ENCODE peak calls at places on chromosomes 11 and 22, in nine cellular contexts. One of them, this sample, is unnamed.

GRCh38 chr11:536841-537621 is at the start of gene LRRC56:
- DNase-seq in prostate gland: peak; percentile 89
- DNase-seq in neural progenitor cell: peak; percentile 92
- DNase-seq in pancreas: peak; percentile 97
- DNase-seq in right cardiac atrium: peak; percentile 92
- DNase-seq in thoracic aorta: peak; percentile 32
- DNase-seq in CD4-positive, CD25-positive, alpha-beta regulatory T cell: peak; percentile 89
- DNase-seq in tibial nerve: peak; percentile 49
- DNase-seq in IMR-90: peak; percentile 77
- DNase-seq in this sample: peak; percentile 95

GRCh38 chr11:96335389-96335788 is 7.6 kb downstream of the MAML2 start:
- DNase-seq in tibial nerve: no peak
- DNase-seq in pancreas: no peak
- DNase-seq in neural progenitor cell: no peak
- DNase-seq in IMR-90: peak; percentile 52
- DNase-seq in thoracic aorta: no peak
- DNase-seq in CD4-positive, CD25-positive, alpha-beta regulatory T cell: no peak
- DNase-seq in prostate gland: no peak
- DNase-seq in right cardiac atrium: no peak
- DNase-seq in this sample: no peak

GRCh38 chr11:62707277-62707771 is at the start of the genes BSCL2 and GNG3:
- DNase-seq in tibial nerve: no peak
- DNase-seq in prostate gland: no peak
- DNase-seq in neural progenitor cell: peak; percentile 85
- DNase-seq in IMR-90: no peak
- DNase-seq in thoracic aorta: no peak
- DNase-seq in right cardiac atrium: peak; percentile 72
- DNase-seq in CD4-positive, CD25-positive, alpha-beta regulatory T cell: no peak
- DNase-seq in pancreas: peak; percentile 74
- DNase-seq in this sample: no peak

GRCh38 chr11:10477690-10478046 is 22.6 kb downstream of the AMPD3 start:
- DNase-seq in right cardiac atrium: no peak
- DNase-seq in prostate gland: no peak
- DNase-seq in tibial nerve: no peak
- DNase-seq in pancreas: no peak
- DNase-seq in neural progenitor cell: no peak
- DNase-seq in IMR-90: no peak
- DNase-seq in thoracic aorta: no peak
- DNase-seq in CD4-positive, CD25-positive, alpha-beta regulatory T cell: no peak
- DNase-seq in this sample: no peak

GRCh38 chr11:63589000-63589399 is 25.2 kb downstream of the PLAAT3 start:
- DNase-seq in CD4-positive, CD25-positive, alpha-beta regulatory T cell: no peak
- DNase-seq in IMR-90: no peak
- DNase-seq in tibial nerve: no peak
- DNase-seq in neural progenitor cell: no peak
- DNase-seq in prostate gland: no peak
- DNase-seq in pancreas: no peak
- DNase-seq in thoracic aorta: no peak
- DNase-seq in right cardiac atrium: no peak
- DNase-seq in this sample: no peak

GRCh38 chr22:19644314-19645223 is 69.7 kb upstream of the SEPTIN5 start:
- DNase-seq in right cardiac atrium: no peak
- DNase-seq in tibial nerve: no peak
- DNase-seq in IMR-90: no peak
- DNase-seq in pancreas: no peak
- DNase-seq in neural progenitor cell: no peak
- DNase-seq in thoracic aorta: no peak
- DNase-seq in CD4-positive, CD25-positive, alpha-beta regulatory T cell: no peak
- DNase-seq in prostate gland: no peak
- DNase-seq in this sample: no peak

GRCh38 chr11:635945-636510 is 1.0 kb upstream of the DRD4 start:
- DNase-seq in right cardiac atrium: no peak
- DNase-seq in neural progenitor cell: no peak
- DNase-seq in prostate gland: no peak
- DNase-seq in pancreas: peak; percentile 66
- DNase-seq in thoracic aorta: no peak
- DNase-seq in CD4-positive, CD25-positive, alpha-beta regulatory T cell: no peak
- DNase-seq in IMR-90: no peak
- DNase-seq in tibial nerve: no peak
- DNase-seq in this sample: no peak

GRCh38 chr11:96103102-96103501 is 179.2 kb upstream of the MTMR2 start:
- DNase-seq in tibial nerve: no peak
- DNase-seq in thoracic aorta: no peak
- DNase-seq in IMR-90: peak; percentile 23
- DNase-seq in prostate gland: no peak
- DNase-seq in neural progenitor cell: no peak
- DNase-seq in CD4-positive, CD25-positive, alpha-beta regulatory T cell: no peak
- DNase-seq in right cardiac atrium: no peak
- DNase-seq in pancreas: no peak
- DNase-seq in this sample: no peak

GRCh38 chr11:30000986-30001385 is 15.8 kb downstream of the KCNA4 start:
- DNase-seq in neural progenitor cell: no peak
- DNase-seq in pancreas: no peak
- DNase-seq in CD4-positive, CD25-positive, alpha-beta regulatory T cell: no peak
- DNase-seq in prostate gland: no peak
- DNase-seq in tibial nerve: no peak
- DNase-seq in thoracic aorta: no peak
- DNase-seq in right cardiac atrium: no peak
- DNase-seq in IMR-90: no peak
- DNase-seq in this sample: no peak

GRCh38 chr22:20016734-20017621 is at the start of gene ARVCF:
- DNase-seq in neural progenitor cell: peak; percentile 94
- DNase-seq in prostate gland: peak; percentile 93
- DNase-seq in pancreas: peak; percentile 98
- DNase-seq in right cardiac atrium: peak; percentile 97
- DNase-seq in thoracic aorta: peak; percentile 36
- DNase-seq in IMR-90: peak; percentile 85
- DNase-seq in tibial nerve: peak; percentile 83
- DNase-seq in CD4-positive, CD25-positive, alpha-beta regulatory T cell: peak; percentile 92
- DNase-seq in this sample: peak; percentile 88

DNA sequence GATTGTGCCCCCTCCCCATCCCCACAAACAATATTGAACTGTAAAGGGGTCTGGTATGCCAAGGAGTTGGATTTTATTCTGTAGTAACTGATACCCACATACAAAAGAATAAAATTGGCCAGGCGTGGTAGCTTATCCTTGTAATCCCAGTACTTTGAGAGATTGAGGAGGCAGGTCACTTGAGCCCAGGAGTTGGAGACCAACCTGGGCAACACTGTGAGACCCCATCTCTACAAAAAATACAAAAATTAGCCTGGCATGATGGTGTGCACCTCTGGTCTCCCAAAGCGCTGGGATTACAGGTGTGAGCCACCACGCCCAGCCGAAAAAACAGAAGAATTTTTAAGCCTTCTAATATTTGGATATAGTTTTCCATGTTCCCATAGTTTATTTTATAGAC is 4.2 kb upstream of the GLB1L3 start:
- DNase-seq in tibial nerve: no peak
- DNase-seq in right cardiac atrium: no peak
- DNase-seq in neural progenitor cell: no peak
- DNase-seq in thoracic aorta: no peak
- DNase-seq in CD4-positive, CD25-positive, alpha-beta regulatory T cell: no peak
- DNase-seq in IMR-90: no peak
- DNase-seq in pancreas: no peak
- DNase-seq in prostate gland: no peak
- DNase-seq in this sample: no peak
- H3K27me3 ChIP-seq in tibial nerve: peaks cover 63% of the 10 kb centered on the region
- H3K27me3 ChIP-seq in right cardiac atrium: no peaks in the 10 kb centered on the region
- H3K27me3 ChIP-seq in neural progenitor cell: peaks cover 71% of the 10 kb centered on the region
- H3K27me3 ChIP-seq in thoracic aorta: peaks cover 3% of the 10 kb centered on the region
- H3K27me3 ChIP-seq in CD4-positive, CD25-positive, alpha-beta regulatory T cell: no peaks in the 10 kb centered on the region
- H3K27me3 ChIP-seq in IMR-90: peaks cover 52% of the 10 kb centered on the region
- H3K27me3 ChIP-seq in pancreas: peaks cover 40% of the 10 kb centered on the region
- H3K27me3 ChIP-seq in prostate gland: no peaks in the 10 kb centered on the region
- H3K27me3 ChIP-seq in this sample: no peaks in the 10 kb centered on the region

DNA sequence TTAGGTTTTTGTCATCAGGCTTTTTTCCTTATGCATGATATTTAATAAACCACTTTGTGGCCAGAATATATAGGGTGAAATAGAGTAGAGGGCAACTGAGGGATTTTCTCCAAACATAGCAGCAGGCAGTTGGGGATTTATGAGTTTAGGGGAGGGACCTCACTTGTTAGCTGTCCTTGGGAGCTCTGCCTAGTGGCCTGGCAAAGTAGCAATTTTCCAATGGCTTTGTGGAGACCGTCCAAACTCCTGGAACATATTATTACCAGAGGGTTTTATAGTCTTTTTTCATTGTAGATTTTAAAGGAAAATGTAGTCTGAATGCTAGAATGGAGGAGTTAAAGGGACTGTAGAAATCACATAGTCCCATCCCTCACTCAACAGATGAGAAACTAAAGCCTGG is 32.2 kb downstream of the AMOTL1 start:
- DNase-seq in tibial nerve: no peak
- DNase-seq in IMR-90: no peak
- DNase-seq in CD4-positive, CD25-positive, alpha-beta regulatory T cell: no peak
- DNase-seq in neural progenitor cell: no peak
- DNase-seq in right cardiac atrium: peak; percentile 74
- DNase-seq in pancreas: no peak
- DNase-seq in thoracic aorta: no peak
- DNase-seq in prostate gland: peak; percentile 86
- DNase-seq in this sample: no peak
- H3K4me1 ChIP-seq in tibial nerve: peaks cover 44% of the 10 kb centered on the region
- H3K4me1 ChIP-seq in IMR-90: peaks cover 18% of the 10 kb centered on the region
- H3K4me1 ChIP-seq in CD4-positive, CD25-positive, alpha-beta regulatory T cell: no peaks in the 10 kb centered on the region
- H3K4me1 ChIP-seq in neural progenitor cell: no peaks in the 10 kb centered on the region
- H3K4me1 ChIP-seq in right cardiac atrium: peaks cover 26% of the 10 kb centered on the region
- H3K4me1 ChIP-seq in pancreas: peaks cover 31% of the 10 kb centered on the region
- H3K4me1 ChIP-seq in thoracic aorta: peaks cover 56% of the 10 kb centered on the region
- H3K4me1 ChIP-seq in prostate gland: peaks cover 14% of the 10 kb centered on the region
- H3K4me1 ChIP-seq in this sample: no peaks in the 10 kb centered on the region

GRCh38 chr11:67500818-67501584 is 4.2 kb downstream of the PITPNM1 start:
- DNase-seq in neural progenitor cell: no peak
- DNase-seq in pancreas: peak; percentile 42
- DNase-seq in IMR-90: no peak
- DNase-seq in tibial nerve: no peak
- DNase-seq in CD4-positive, CD25-positive, alpha-beta regulatory T cell: no peak
- DNase-seq in prostate gland: no peak
- DNase-seq in right cardiac atrium: peak; percentile 39
- DNase-seq in thoracic aorta: no peak
- DNase-seq in this sample: no peak
- H3K4me3 ChIP-seq in neural progenitor cell: no peak overlapping the region
- H3K4me3 ChIP-seq in pancreas: no peak overlapping the region
- H3K4me3 ChIP-seq in IMR-90: no peak overlapping the region
- H3K4me3 ChIP-seq in tibial nerve: no peak overlapping the region
- H3K4me3 ChIP-seq in CD4-positive, CD25-positive, alpha-beta regulatory T cell: no peak overlapping the region
- H3K4me3 ChIP-seq in prostate gland: no peak overlapping the region
- H3K4me3 ChIP-seq in right cardiac atrium: no peak overlapping the region
- H3K4me3 ChIP-seq in thoracic aorta: no peak overlapping the region
- H3K4me3 ChIP-seq in this sample: no peak overlapping the region

GRCh38 chr11:76208438-76208828 is 2.1 kb upstream of the WNT11 start:
- DNase-seq in thoracic aorta: no peak
- DNase-seq in CD4-positive, CD25-positive, alpha-beta regulatory T cell: no peak
- DNase-seq in tibial nerve: no peak
- DNase-seq in prostate gland: no peak
- DNase-seq in pancreas: no peak
- DNase-seq in neural progenitor cell: no peak
- DNase-seq in right cardiac atrium: no peak
- DNase-seq in IMR-90: no peak
- DNase-seq in this sample: no peak
- H3K27me3 ChIP-seq in thoracic aorta: no peaks in the 10 kb centered on the region
- H3K27me3 ChIP-seq in CD4-positive, CD25-positive, alpha-beta regulatory T cell: peaks cover 19% of the 10 kb centered on the region
- H3K27me3 ChIP-seq in tibial nerve: peaks cover 56% of the 10 kb centered on the region
- H3K27me3 ChIP-seq in prostate gland: no peaks in the 10 kb centered on the region
- H3K27me3 ChIP-seq in pancreas: no peaks in the 10 kb centered on the region
- H3K27me3 ChIP-seq in neural progenitor cell: peaks cover 100% of the 10 kb centered on the region
- H3K27me3 ChIP-seq in right cardiac atrium: no peaks in the 10 kb centered on the region
- H3K27me3 ChIP-seq in IMR-90: peaks cover 86% of the 10 kb centered on the region
- H3K27me3 ChIP-seq in this sample: peaks cover 44% of the 10 kb centered on the region

GRCh38 chr11:131666006-131666405 is 295.6 kb downstream of the NTM start:
- DNase-seq in neural progenitor cell: no peak
- DNase-seq in tibial nerve: no peak
- DNase-seq in CD4-positive, CD25-positive, alpha-beta regulatory T cell: no peak
- DNase-seq in thoracic aorta: no peak
- DNase-seq in prostate gland: no peak
- DNase-seq in right cardiac atrium: no peak
- DNase-seq in IMR-90: no peak
- DNase-seq in pancreas: no peak
- DNase-seq in this sample: no peak
- H3K4me1 ChIP-seq in neural progenitor cell: peaks cover 35% of the 10 kb centered on the region
- H3K4me1 ChIP-seq in tibial nerve: peaks cover 3% of the 10 kb centered on the region
- H3K4me1 ChIP-seq in CD4-positive, CD25-positive, alpha-beta regulatory T cell: no peaks in the 10 kb centered on the region
- H3K4me1 ChIP-seq in thoracic aorta: no peaks in the 10 kb centered on the region
- H3K4me1 ChIP-seq in prostate gland: no peaks in the 10 kb centered on the region
- H3K4me1 ChIP-seq in right cardiac atrium: no peaks in the 10 kb centered on the region
- H3K4me1 ChIP-seq in IMR-90: peaks cover 2% of the 10 kb centered on the region
- H3K4me1 ChIP-seq in pancreas: no peaks in the 10 kb centered on the region
- H3K4me1 ChIP-seq in this sample: no peaks in the 10 kb centered on the region

DNA sequence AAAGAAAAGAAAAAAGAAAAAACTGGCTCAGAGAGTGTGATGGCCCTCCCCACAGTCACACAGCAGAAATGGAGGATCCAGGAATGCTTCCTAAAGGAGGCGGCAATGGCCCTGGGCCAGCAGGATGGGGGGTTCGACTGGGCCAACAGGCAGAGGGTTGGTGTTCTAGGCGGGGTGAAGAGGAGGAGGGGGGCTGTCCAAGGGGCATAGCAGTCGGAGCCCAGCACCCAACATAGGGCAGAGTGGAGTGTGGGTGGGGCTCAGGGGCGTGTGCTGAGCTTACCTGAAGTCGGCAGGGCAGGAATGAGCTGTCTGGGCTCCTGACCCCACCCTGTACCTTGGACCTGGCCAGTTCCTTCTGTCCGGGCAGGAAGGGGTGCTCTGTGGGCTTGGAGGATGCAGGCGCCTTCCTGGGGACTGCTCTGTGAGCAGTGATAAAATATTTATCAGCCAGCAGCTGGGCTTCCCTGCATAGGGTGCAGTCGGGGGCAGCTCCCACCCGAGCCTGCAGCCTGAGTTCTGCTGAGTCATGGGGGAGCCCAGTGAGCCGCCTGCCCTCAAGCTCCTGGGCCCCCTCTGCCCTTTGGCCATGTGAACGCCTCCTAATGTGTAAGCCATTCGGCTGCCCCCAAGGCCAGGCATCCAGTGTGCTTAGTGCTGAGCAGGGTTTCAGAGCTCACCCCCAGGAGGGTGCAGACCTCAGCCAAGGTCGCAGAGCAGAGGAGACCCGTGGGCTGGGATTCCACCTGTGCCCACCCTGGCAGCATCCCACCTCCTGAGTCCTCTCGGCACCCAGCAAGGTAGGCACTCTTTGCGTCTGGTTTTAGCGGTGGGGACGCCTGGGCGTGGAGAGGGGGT is 25.3 kb upstream of the PRR5 start:
- DNase-seq in thoracic aorta: no peak
- DNase-seq in pancreas: no peak
- DNase-seq in IMR-90: peak; percentile 13
- DNase-seq in tibial nerve: no peak
- DNase-seq in prostate gland: no peak
- DNase-seq in right cardiac atrium: peak; percentile 61
- DNase-seq in CD4-positive, CD25-positive, alpha-beta regulatory T cell: no peak
- DNase-seq in neural progenitor cell: no peak
- DNase-seq in this sample: no peak
- H3K4me3 ChIP-seq in thoracic aorta: no peak overlapping the region
- H3K4me3 ChIP-seq in pancreas: no peak overlapping the region
- H3K4me3 ChIP-seq in IMR-90: no peak overlapping the region
- H3K4me3 ChIP-seq in tibial nerve: peak overlapping the region; percentile 5
- H3K4me3 ChIP-seq in prostate gland: no peak overlapping the region
- H3K4me3 ChIP-seq in right cardiac atrium: no peak overlapping the region
- H3K4me3 ChIP-seq in CD4-positive, CD25-positive, alpha-beta regulatory T cell: no peak overlapping the region
- H3K4me3 ChIP-seq in neural progenitor cell: no peak overlapping the region
- H3K4me3 ChIP-seq in this sample: peak overlapping the region; percentile 22

DNA sequence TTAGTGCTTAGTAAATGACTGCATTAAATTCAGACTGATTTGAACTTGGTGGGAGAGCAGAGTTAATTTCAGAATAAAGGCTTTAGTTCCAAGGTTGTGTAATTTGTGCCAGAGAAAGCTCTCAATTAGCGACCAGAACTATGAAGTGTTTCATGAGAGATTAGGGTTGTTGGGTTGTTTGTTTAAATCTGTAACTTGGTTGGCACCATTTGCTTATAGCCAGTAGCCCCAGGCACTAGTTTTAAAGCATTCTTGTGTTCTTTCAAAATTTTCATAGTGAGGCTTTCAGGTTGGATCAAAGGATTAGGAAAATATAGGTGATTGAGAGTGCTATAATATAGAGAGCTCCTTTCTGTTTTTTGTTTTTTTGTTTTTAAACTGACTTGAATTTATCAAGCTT is 25.6 kb downstream of the UVRAG start:
- DNase-seq in CD4-positive, CD25-positive, alpha-beta regulatory T cell: no peak
- DNase-seq in IMR-90: no peak
- DNase-seq in prostate gland: no peak
- DNase-seq in thoracic aorta: no peak
- DNase-seq in tibial nerve: no peak
- DNase-seq in right cardiac atrium: no peak
- DNase-seq in pancreas: no peak
- DNase-seq in neural progenitor cell: no peak
- DNase-seq in this sample: no peak
- H3K27me3 ChIP-seq in CD4-positive, CD25-positive, alpha-beta regulatory T cell: no peaks in the 10 kb centered on the region
- H3K27me3 ChIP-seq in IMR-90: no peaks in the 10 kb centered on the region
- H3K27me3 ChIP-seq in prostate gland: no peaks in the 10 kb centered on the region
- H3K27me3 ChIP-seq in thoracic aorta: no peaks in the 10 kb centered on the region
- H3K27me3 ChIP-seq in tibial nerve: no peaks in the 10 kb centered on the region
- H3K27me3 ChIP-seq in right cardiac atrium: no peaks in the 10 kb centered on the region
- H3K27me3 ChIP-seq in pancreas: no peaks in the 10 kb centered on the region
- H3K27me3 ChIP-seq in neural progenitor cell: no peaks in the 10 kb centered on the region
- H3K27me3 ChIP-seq in this sample: no peaks in the 10 kb centered on the region

This sample was measured in CD8-positive, alpha-beta memory T cell.